ENCODE peak calls at places on chromosomes 4 and X, in four cellular contexts. One of them, this sample, is unnamed. For H3K4me1 and H3K9me3, the result is how much of the 10 kb centered on the place peaks cover.

GRCh38 chrX:91279479-91279878 is 155.2 kb upstream of the PABPC5 start:
- DNase-seq in PC-9: no peak
- DNase-seq in uterus: no peak
- DNase-seq in DND-41: no peak
- DNase-seq in this sample: no peak

GRCh38 chrX:108186811-108187210 is 95.2 kb downstream of the ATG4A start:
- DNase-seq in PC-9: peak
- DNase-seq in DND-41: no peak
- DNase-seq in uterus: no peak
- DNase-seq in this sample: no peak

GRCh38 chr4:168562021-168562691 is 65.3 kb downstream of the PALLD start:
- DNase-seq in uterus: no peak
- DNase-seq in DND-41: no peak
- DNase-seq in PC-9: peak
- DNase-seq in this sample: no peak

GRCh38 chr4:4866124-4866832 is 6.8 kb downstream of the MSX1 start:
- DNase-seq in DND-41: no peak
- DNase-seq in uterus: no peak
- DNase-seq in PC-9: no peak
- DNase-seq in this sample: no peak

GRCh38 chr4:151582098-151582497 is 173.1 kb downstream of the FHIP1A start:
- DNase-seq in PC-9: no peak
- DNase-seq in DND-41: no peak
- DNase-seq in uterus: no peak
- DNase-seq in this sample: no peak

GRCh38 chrX:68827848-68828562 is 816 bp upstream of the EFNB1 start:
- DNase-seq in uterus: peak
- DNase-seq in DND-41: peak
- DNase-seq in PC-9: peak
- DNase-seq in this sample: peak

GRCh38 chr4:10554694-10555093 is 97.5 kb upstream of the ZNF518B start:
- DNase-seq in DND-41: peak
- DNase-seq in uterus: peak
- DNase-seq in PC-9: peak
- DNase-seq in this sample: peak

GRCh38 chr4:111016416-111016815 is 393.5 kb upstream of the PITX2 start:
- DNase-seq in PC-9: no peak
- DNase-seq in uterus: no peak
- DNase-seq in DND-41: no peak
- DNase-seq in this sample: no peak

DNA sequence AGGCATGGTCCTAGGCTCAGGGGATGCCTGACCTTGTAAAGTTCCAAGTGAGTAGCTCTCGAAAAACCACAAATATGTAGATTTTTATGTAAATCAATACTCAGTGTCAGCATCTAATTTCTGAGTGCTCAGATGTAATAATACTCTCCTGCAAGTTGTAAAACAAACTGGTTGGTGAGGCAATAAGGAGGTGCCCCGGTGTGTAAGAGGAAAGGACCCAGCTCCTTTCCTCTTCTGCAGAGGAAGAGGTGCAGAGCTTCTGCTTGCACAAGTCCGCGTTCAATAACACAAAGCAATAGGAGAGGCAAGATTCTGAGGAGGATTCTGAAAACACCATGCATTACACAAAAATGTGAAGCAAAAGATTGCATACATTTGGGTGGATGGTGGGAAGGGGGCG is 43.6 kb upstream of the ENPP6 start:
- DNase-seq in uterus: no peak
- DNase-seq in PC-9: no peak
- DNase-seq in DND-41: no peak
- DNase-seq in this sample: no peak
- H3K4me1 ChIP-seq in uterus: under half
- H3K4me1 ChIP-seq in PC-9: under half
- H3K4me1 ChIP-seq in DND-41: under half
- H3K4me1 ChIP-seq in this sample: under half

GRCh38 chr4:188915175-188915574 is 775.9 kb downstream of the TRIML1 start:
- DNase-seq in uterus: no peak
- DNase-seq in DND-41: no peak
- DNase-seq in PC-9: no peak
- DNase-seq in this sample: no peak
- H3K9me3 ChIP-seq in uterus: under half
- H3K9me3 ChIP-seq in DND-41: under half
- H3K9me3 ChIP-seq in PC-9: under half
- H3K9me3 ChIP-seq in this sample: under half

GRCh38 chr4:157223446-157223845 is 2.9 kb downstream of the GRIA2 start:
- DNase-seq in PC-9: no peak
- DNase-seq in DND-41: no peak
- DNase-seq in uterus: no peak
- DNase-seq in this sample: no peak

GRCh38 chr4:157222764-157223145 is 2.2 kb downstream of the GRIA2 start:
- DNase-seq in PC-9: no peak
- DNase-seq in DND-41: no peak
- DNase-seq in uterus: no peak
- DNase-seq in this sample: no peak

GRCh38 chr4:157226601-157227000 is 6.1 kb downstream of the GRIA2 start:
- DNase-seq in uterus: no peak
- DNase-seq in DND-41: no peak
- DNase-seq in PC-9: no peak
- DNase-seq in this sample: no peak

GRCh38 chr4:157225096-157225495 is 4.6 kb downstream of the GRIA2 start:
- DNase-seq in DND-41: no peak
- DNase-seq in uterus: no peak
- DNase-seq in PC-9: no peak
- DNase-seq in this sample: no peak

GRCh38 chr4:157226035-157226434 is 5.5 kb downstream of the GRIA2 start:
- DNase-seq in PC-9: no peak
- DNase-seq in uterus: no peak
- DNase-seq in DND-41: no peak
- DNase-seq in this sample: no peak
- H3K4me3 ChIP-seq in PC-9: no peak
- H3K4me3 ChIP-seq in uterus: no peak
- H3K4me3 ChIP-seq in DND-41: no peak
- H3K4me3 ChIP-seq in this sample: no peak

GRCh38 chr4:64432674-64433073 is 23.4 kb upstream of the TECRL start:
- DNase-seq in PC-9: no peak
- DNase-seq in DND-41: no peak
- DNase-seq in uterus: no peak
- DNase-seq in this sample: no peak

GRCh38 chr4:64430933-64431332 is 21.7 kb upstream of the TECRL start:
- DNase-seq in uterus: no peak
- DNase-seq in PC-9: no peak
- DNase-seq in DND-41: no peak
- DNase-seq in this sample: no peak
- H3K4me1 ChIP-seq in uterus: under half
- H3K4me1 ChIP-seq in PC-9: under half
- H3K4me1 ChIP-seq in DND-41: under half
- H3K4me1 ChIP-seq in this sample: under half

GRCh38 chrX:143701460-143701859 is 19.1 kb downstream of the SPANXN2 start:
- DNase-seq in PC-9: no peak
- DNase-seq in DND-41: no peak
- DNase-seq in uterus: no peak
- DNase-seq in this sample: no peak
- H3K9me3 ChIP-seq in PC-9: under half
- H3K9me3 ChIP-seq in DND-41: under half
- H3K9me3 ChIP-seq in uterus: under half
- H3K9me3 ChIP-seq in this sample: under half

GRCh38 chrX:17601816-17602215 is 135.5 kb upstream of the SCML1 start:
- DNase-seq in PC-9: no peak
- DNase-seq in uterus: no peak
- DNase-seq in DND-41: no peak
- DNase-seq in this sample: no peak
- H3K4me3 ChIP-seq in PC-9: no peak
- H3K4me3 ChIP-seq in uterus: no peak
- H3K4me3 ChIP-seq in DND-41: no peak
- H3K4me3 ChIP-seq in this sample: no peak